ENCODE peak calls at places on chromosomes 3 and 15, in five cellular contexts. Y, M, D, U and B are unnamed samples.

GRCh38 chr3:31105438-31106077 is 211.1 kb upstream of the GADL1 start:
- DNase-seq in Y (no peak), M (peak), U (no peak), D (no peak), B (no peak)

GRCh38 chr15:63977102-63977501 is 69.2 kb downstream of the DAPK2 start:
- DNase-seq in D (no peak), M (no peak), U (no peak), Y (no peak), B (peak)

GRCh38 chr15:39188930-39189329 is 391.9 kb upstream of the THBS1 start:
- DNase-seq in Y (no peak), D (peak), U (no peak), M (peak), B (no peak)

GRCh38 chr3:134345202-134345601 is 29.0 kb downstream of the AMOTL2 start:
- DNase-seq in M (no peak), D (no peak), U (no peak), Y (no peak), B (no peak)

GRCh38 chr3:70096376-70097055 is 97.0 kb downstream of the SAMMSON start:
- DNase-seq in Y (no peak), M (no peak), D (no peak), U (no peak), B (no peak)

GRCh38 chr15:33411596-33412545 is 101.1 kb downstream of the RYR3 start:
- DNase-seq in D (no peak), U (no peak), M (no peak), Y (no peak), B (no peak)

GRCh38 chr15:80856809-80857377 is 77.7 kb downstream of the CEMIP start:
- DNase-seq in M (no peak), D (peak), U (no peak), Y (no peak), B (no peak)

GRCh38 chr3:172142074-172143059 is 103.0 kb downstream of the FNDC3B start:
- DNase-seq in M (peak), D (peak), U (no peak), Y (no peak), B (no peak)

GRCh38 chr3:194772241-194773000 is 86.7 kb downstream of the FAM43A start:
- DNase-seq in D (no peak), M (no peak), Y (no peak), U (no peak), B (no peak)

GRCh38 chr3:20930034-20930433 is 744.0 kb upstream of the SGO1 start:
- DNase-seq in M (no peak), Y (no peak), D (peak), U (no peak), B (peak)

GRCh38 chr15:44298878-44299277 is 10.4 kb downstream of the GOLM2 start:
- DNase-seq in D (peak), Y (no peak), M (no peak), U (no peak), B (peak)

GRCh38 chr3:141167681-141168080 is 63.9 kb upstream of the PXYLP1 start:
- DNase-seq in U (no peak), M (no peak), Y (no peak), D (no peak), B (no peak)

GRCh38 chr15:94056314-94056713 is 175.0 kb upstream of the MCTP2 start:
- DNase-seq in Y (no peak), U (no peak), M (peak), D (no peak), B (no peak)

GRCh38 chr3:170610321-170610884 is 24.5 kb upstream of the SLC7A14 start:
- DNase-seq in M (no peak), Y (no peak), U (no peak), D (no peak), B (no peak)

GRCh38 chr3:178960191-178960590 is 111.4 kb downstream of the ZMAT3 start:
- DNase-seq in Y (no peak), U (no peak), M (peak), D (no peak), B (no peak)

GRCh38 chr3:125079675-125080045 is 23.9 kb upstream of the HEG1 start:
- DNase-seq in U (no peak), M (peak), D (no peak), Y (no peak), B (no peak)

GRCh38 chr3:150077581-150078247 is 107.0 kb upstream of the PFN2 start:
- DNase-seq in U (no peak), D (no peak), Y (no peak), M (peak), B (no peak)

GRCh38 chr3:150081084-150081483 is 110.4 kb upstream of the PFN2 start:
- DNase-seq in D (no peak), U (no peak), Y (no peak), M (peak), B (no peak)

GRCh38 chr3:150077107-150077506 is 106.4 kb upstream of the PFN2 start:
- DNase-seq in U (no peak), Y (no peak), M (no peak), D (no peak), B (no peak)

GRCh38 chr3:150080058-150080730 is 109.5 kb upstream of the PFN2 start:
- DNase-seq in Y (no peak), M (no peak), D (no peak), U (no peak), B (no peak)

DNA sequence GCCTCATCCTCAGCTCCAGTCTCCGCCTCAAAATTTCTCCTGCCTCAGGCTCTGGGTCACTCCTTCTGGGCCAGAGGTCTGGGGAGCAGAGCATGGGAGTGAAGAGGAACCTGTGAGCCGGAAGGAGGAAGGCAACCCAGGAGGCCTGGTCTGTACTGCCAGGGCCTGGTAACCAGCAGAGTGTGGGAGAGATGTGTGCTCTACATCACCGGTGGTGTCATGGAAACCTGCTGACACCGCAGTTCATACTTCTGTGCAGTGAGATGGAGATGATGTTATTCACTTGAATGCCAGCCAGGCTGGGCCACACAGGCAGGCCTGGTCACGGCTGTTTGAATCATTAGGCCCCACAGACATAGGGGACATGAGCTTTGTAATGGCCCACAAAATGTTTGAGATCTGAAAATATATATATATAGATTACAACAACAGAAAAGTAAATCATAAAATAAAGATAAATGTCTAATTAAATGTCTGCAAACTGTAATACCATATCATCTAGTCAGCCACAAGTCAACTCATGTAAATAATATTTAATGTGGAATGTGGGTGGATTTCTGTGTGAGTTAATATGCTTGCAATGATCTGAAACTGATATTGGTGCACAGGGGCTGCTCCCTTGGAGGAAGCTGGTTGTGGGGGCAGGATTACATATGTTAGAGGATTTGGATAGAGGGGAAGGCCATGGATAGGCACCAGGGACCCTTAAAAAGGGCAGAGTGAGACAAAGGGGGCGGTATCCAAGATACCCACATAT is 108.5 kb upstream of the PFN2 start:
- DNase-seq in U (no peak), Y (no peak), M (peak), D (no peak), B (no peak)
- H3K18ac ChIP-seq in U (peak), Y (no peak), M (peak), D (no peak), B (no peak)

DNA sequence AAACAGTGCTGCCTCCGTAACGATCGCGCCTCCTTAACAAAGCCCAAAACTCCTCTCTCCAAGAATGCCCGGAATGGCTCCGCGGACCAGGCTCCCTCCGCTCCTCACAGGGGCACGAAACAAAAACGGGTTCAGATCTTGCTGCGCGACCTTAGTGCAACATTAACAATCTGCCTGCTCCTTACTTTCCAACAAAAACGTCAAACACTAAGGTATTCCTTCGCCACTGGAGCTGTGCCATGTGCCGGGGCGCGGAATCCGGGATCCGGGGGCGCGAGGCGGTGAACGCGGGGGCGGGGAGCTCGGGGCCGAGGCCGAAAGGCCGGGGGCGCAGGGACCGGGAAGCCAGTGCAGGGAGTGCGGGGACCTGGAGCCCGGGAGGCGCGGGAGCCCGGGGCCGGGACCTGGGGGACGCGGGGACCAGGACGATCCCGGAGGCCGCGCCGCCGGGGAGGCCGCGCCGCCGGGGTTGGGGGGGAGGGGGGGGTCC is 424 bp downstream of the CYFIP1 start:
- DNase-seq in M (peak), Y (peak), D (peak), U (no peak), B (no peak)
- H3K18ac ChIP-seq in M (peak), Y (peak), D (peak), U (peak), B (peak)

DNA sequence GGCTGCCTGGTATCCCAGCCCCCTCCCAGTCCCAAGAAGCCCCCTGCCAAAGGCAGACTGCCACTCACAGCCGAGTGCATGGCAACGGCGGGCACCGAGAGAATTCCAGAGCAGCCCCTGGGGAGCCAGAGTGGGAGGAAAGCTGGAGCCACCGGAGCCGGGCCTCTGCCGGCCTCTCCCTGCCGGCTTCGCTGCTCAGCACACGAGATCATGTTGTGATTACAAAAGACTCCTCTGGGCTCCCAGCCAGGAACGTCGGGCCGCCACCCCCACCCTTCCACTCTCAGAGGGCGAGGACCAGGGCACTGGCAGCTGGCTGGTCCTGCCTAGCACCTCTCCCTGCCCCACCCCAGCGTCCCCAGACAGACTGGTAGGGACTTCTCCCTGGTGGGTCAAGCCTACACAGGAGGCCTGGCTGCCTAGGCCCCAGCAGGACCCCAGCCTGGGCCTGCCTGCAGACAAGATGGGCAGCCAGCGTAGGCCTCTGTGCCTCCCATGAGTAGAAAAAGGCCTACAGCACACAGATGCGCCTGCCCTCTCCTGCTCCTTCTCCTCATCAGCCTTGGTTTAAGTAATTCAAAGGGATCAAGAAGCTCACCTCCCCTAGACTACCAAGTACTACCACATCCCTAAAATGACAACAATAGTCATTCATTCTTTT is at the start of gene CCDC9B:
- DNase-seq in D (no peak), Y (no peak), M (peak), U (no peak), B (no peak)
- H3K18ac ChIP-seq in D (no peak), Y (peak), M (peak), U (peak), B (no peak)

GRCh38 chr3:149658444-149659172 is 783 bp upstream of the WWTR1 start:
- DNase-seq in M (peak), U (no peak), Y (peak), D (peak), B (peak)
- H3K18ac ChIP-seq in M (peak), U (peak), Y (peak), D (peak), B (peak)

GRCh38 chr15:65339436-65339835 is 35.0 kb downstream of the RNU5B-1 start:
- DNase-seq in Y (no peak), D (no peak), M (no peak), U (no peak), B (no peak)
- H3K18ac ChIP-seq in Y (no peak), D (no peak), M (no peak), U (peak), B (no peak)

DNA sequence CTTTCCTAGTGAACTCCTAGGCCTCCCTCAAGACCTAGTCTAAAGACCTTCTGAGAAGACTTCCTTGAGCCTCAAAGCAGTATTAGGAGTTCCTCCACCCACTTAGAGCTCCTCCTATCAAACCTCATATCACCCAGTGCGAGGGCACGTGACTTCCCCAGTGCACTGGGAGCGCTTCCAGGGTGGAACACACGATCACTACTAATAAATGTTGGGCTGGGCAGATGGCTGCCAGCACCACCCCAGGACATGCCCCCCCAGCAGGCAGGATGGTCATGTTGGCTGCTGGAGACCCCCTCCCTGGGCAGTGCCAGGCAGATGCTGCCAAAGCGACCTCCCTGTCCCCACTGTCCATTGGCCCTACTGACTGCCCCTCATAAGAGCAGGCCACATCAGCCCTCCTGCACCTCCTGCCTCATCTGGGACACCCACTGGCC is 8.5 kb upstream of the PLXND1 start:
- DNase-seq in M (no peak), D (no peak), U (no peak), Y (no peak), B (no peak)
- H3K18ac ChIP-seq in M (no peak), D (no peak), U (no peak), Y (peak), B (no peak)

GRCh38 chr3:123547881-123548534 is 36.8 kb downstream of the HACD2 start:
- DNase-seq in U (no peak), M (no peak), Y (no peak), D (no peak), B (no peak)
- H3K18ac ChIP-seq in U (no peak), M (no peak), Y (no peak), D (no peak), B (no peak)

DNA sequence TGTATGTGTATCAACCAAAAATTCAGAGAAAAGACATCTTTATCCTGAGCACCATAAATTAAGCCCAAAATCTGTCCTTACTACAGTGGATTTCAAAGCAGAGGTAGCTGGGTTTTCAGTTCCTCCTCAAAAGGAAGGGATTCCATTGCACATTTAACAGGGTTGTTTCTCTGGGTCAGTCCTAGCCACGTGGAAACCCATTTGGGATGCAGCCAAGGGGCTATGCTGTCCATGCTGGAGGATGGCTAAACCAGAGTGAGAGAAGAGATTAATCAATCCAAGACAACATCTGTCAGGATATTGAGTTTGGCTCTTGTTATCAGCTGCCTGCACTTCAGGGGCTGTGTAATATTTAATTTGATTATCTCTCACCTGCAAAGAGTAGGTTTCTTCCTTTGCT is 28.1 kb downstream of the LSAMP start:
- DNase-seq in U (no peak), M (no peak), Y (no peak), D (no peak), B (no peak)
- H3K18ac ChIP-seq in U (no peak), M (no peak), Y (no peak), D (no peak), B (no peak)

DNA sequence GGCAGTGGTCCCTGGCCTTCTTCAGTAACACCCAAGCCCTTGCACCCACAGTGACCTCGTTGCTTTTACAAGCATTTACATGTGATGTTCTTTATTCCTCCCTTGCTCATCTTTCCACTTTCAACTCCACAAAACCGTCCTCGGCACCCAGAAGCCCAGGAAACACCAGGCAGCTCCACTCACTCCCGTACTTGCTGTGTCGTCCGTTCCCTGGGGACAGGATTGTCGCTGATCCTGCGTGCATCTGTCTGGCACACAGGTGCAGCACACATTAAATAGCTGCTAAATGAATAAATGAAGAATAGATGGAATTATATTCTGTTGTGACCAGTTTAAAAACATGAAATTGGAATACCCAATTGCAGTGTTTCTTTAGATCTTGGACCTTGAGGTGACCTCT is 119.6 kb downstream of the PGPEP1L start:
- DNase-seq in U (no peak), D (no peak), M (no peak), Y (no peak), B (no peak)
- H3K18ac ChIP-seq in U (no peak), D (no peak), M (no peak), Y (no peak), B (no peak)